ENCODE peak calls at places on chromosomes 7 and 10, in seven cellular contexts. H is mucosa of descending colon, P is dorsolateral prefrontal cortex, G is lung, O is pancreas, Q is activated B cell treated with CpG ODN at 0.5 μM for 24 hours, S is HFFc6. J is an unnamed sample.

GRCh38 chr7:55538538-55538937 is 33.8 kb downstream of the VOPP1 start:
- DNase-seq in O (no peak), H (no peak), G (no peak), S (peak), Q (no peak), P (no peak), J (peak)

GRCh38 chr10:7485267-7485601 is 74.4 kb upstream of the SFMBT2 start:
- DNase-seq in S (no peak), G (no peak), O (no peak), P (no peak), H (no peak), Q (no peak), J (no peak)

GRCh38 chr10:13839430-13839986 is 252.7 kb downstream of the PRPF18 start:
- DNase-seq in O (no peak), H (no peak), P (no peak), G (no peak), S (peak), Q (no peak), J (peak)

GRCh38 chr7:2540641-2541051 is 14.7 kb downstream of the BRAT1 start:
- DNase-seq in Q (no peak), H (no peak), O (peak), G (no peak), P (no peak), S (no peak), J (no peak)

GRCh38 chr7:45663167-45663921 is 89.2 kb downstream of the ADCY1 start:
- DNase-seq in H (peak), Q (no peak), G (peak), P (no peak), S (no peak), O (no peak), J (no peak)

GRCh38 chr7:12239821-12240220 is 28.7 kb downstream of the TMEM106B start:
- DNase-seq in P (no peak), S (no peak), O (no peak), Q (no peak), H (no peak), G (no peak), J (no peak)

GRCh38 chr10:132482090-132482489 is 55.5 kb upstream of the INPP5A start:
- DNase-seq in O (no peak), G (no peak), S (peak), Q (no peak), H (no peak), P (no peak), J (peak)

GRCh38 chr7:158321056-158321700 is 266.4 kb downstream of the PTPRN2 start:
- DNase-seq in O (no peak), H (no peak), S (no peak), Q (no peak), G (no peak), P (no peak), J (no peak)

GRCh38 chr7:8719102-8719501 is 285.7 kb downstream of the NXPH1 start:
- DNase-seq in O (no peak), H (no peak), Q (no peak), G (no peak), P (no peak), S (no peak), J (no peak)

GRCh38 chr7:102072636-102073209 is 213.9 kb upstream of the SH2B2 start:
- DNase-seq in O (no peak), Q (no peak), S (no peak), H (no peak), P (no peak), G (no peak), J (no peak)

GRCh38 chr10:29858352-29859267 is 200.8 kb downstream of the JCAD start:
- DNase-seq in G (peak), Q (no peak), H (peak), P (no peak), O (no peak), S (peak), J (no peak)

GRCh38 chr7:47303014-47303694 is 278.8 kb downstream of the TNS3 start:
- DNase-seq in S (no peak), O (no peak), Q (no peak), G (no peak), P (no peak), H (no peak), J (no peak)

GRCh38 chr7:2092279-2092678 is 140.5 kb downstream of the MAD1L1 start:
- DNase-seq in S (no peak), O (no peak), Q (no peak), G (no peak), P (no peak), H (no peak), J (no peak)

GRCh38 chr7:1300206-1300605 is 67.5 kb downstream of the UNCX start:
- DNase-seq in Q (no peak), S (no peak), H (no peak), P (no peak), G (no peak), O (peak), J (no peak)

GRCh38 chr7:130149575-130150139 is 55.5 kb downstream of the TMEM209 start:
- DNase-seq in G (peak), Q (no peak), H (peak), O (peak), S (no peak), P (no peak), J (no peak)

GRCh38 chr7:143171697-143172096 is 11.5 kb upstream of the TAS2R39 start:
- DNase-seq in G (no peak), Q (no peak), H (peak), P (no peak), S (no peak), O (no peak), J (no peak)

GRCh38 chr7:20183086-20183485 is 34.1 kb downstream of the MACC1 start:
- DNase-seq in Q (no peak), G (no peak), S (no peak), H (no peak), O (no peak), P (no peak), J (no peak)

GRCh38 chr10:110296966-110297365 is 7.8 kb downstream of the SMNDC1 start:
- DNase-seq in O (no peak), P (no peak), H (no peak), S (no peak), G (no peak), Q (no peak), J (no peak)

GRCh38 chr10:133199992-133200611 is 29.9 kb upstream of the UTF1 start:
- DNase-seq in P (no peak), G (no peak), H (no peak), Q (no peak), S (no peak), O (peak), J (no peak)

GRCh38 chr10:50552771-50553535 is 70.8 kb downstream of the SGMS1 start:
- DNase-seq in G (no peak), P (no peak), Q (no peak), O (no peak), S (peak), H (peak), J (no peak)

GRCh38 chr10:101694056-101694673 is 805 bp downstream of the FBXW4 start:
- DNase-seq in Q (peak), H (peak), G (peak), O (peak), S (no peak), P (peak), J (peak)

GRCh38 chr7:100427762-100428198 is 723 bp downstream of the ZCWPW1 start:
- DNase-seq in G (no peak), O (no peak), P (no peak), S (no peak), H (no peak), Q (no peak), J (no peak)

GRCh38 chr7:100429637-100430449 is at the start of gene MEPCE:
- DNase-seq in P (peak), Q (peak), O (peak), S (peak), G (peak), H (peak), J (peak)

GRCh38 chr7:100428967-100429636 is 529 bp upstream of the MEPCE start:
- DNase-seq in Q (peak), S (peak), O (peak), H (peak), P (peak), G (peak), J (peak)

GRCh38 chr7:100426516-100426915 is 2.0 kb downstream of the ZCWPW1 start:
- DNase-seq in G (no peak), H (no peak), S (no peak), O (no peak), P (no peak), Q (no peak), J (no peak)

DNA sequence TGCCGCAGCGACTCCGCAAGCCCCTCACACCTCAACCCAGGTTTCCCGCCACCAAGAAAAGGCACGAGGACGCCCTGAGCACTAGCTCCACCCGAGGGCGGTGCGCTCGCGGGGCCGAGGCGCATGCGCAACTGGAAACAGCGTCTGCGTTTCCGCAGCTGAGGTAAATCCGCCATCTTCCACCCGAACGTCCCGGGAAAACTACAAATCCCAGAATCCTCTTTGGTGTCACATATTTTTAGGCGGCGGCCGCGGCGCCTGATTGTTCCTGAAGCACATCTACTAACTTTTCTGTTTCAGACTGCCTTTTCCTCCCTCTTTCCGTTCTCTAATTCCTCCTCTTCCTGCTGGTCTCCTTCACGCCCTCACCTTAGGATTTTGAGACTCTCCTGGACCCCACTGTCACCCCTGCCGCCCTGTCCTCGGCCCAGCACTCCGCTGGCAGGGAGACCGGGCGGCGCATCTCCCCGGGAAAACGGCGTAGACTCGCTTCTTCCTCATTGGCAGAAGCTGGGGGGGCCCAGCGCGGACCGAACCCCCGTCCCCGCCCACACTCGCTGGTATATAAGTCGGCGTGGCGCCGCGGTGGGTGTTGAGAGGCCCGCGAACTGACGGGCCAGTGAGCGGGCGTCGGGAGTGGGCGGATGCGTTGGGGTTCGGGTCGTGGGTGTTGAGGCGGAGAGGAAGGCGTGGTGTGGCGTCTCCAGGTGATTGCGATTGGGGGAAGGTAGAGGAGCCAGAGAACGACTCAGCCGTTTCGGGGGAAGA is at the start of gene ZCWPW1:
- DNase-seq in Q (peak), S (peak), G (peak), H (peak), O (peak), P (peak), J (peak)
- TF ChIP-seq CTCF in Q (no peak), S (no peak), G (no peak), H (no peak), O (no peak), P (peak), J (no peak)

GRCh38 chr10:58712982-58713381 is 200.3 kb downstream of the BICC1 start:
- DNase-seq in H (no peak), S (no peak), P (no peak), G (no peak), O (no peak), Q (no peak), J (no peak)
- TF ChIP-seq CTCF in H (no peak), S (peak), P (no peak), G (no peak), O (no peak), Q (no peak), J (peak)

DNA sequence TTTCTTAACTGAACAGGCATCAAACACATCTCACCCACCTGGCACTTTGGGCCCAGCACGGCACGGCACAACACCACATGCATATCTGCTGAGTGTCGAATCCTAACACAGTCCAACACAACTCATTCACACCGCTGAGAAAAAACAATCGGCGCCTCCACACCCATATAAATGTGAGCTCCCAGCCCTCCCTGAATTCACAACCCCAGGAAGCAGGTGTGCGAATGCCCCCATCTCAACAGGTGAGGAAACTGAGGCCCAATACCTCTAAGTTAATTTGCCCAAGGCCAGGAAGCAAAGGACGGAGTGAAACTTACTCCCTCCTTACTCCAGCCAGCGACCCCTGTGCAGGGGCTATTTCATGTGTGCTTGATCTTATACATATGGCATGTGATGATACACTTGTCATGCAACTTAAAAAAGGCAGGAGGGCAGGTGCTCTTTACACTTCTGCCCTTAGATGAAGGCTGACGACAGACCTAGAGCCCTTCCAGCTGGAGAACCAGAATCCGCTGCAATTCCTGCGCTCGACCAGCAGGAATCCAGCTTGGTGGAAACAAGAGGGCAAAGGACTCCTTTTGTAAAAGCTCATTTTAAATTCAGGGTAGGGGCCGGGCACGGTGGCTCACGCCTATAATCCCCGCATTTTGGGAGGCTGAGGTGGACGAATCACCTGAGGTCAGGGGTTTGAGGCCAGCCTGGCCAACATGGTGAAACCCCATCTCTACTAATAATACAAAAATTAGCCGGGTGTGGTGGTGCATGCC is 116.0 kb downstream of the LARP4B start:
- DNase-seq in P (no peak), H (no peak), G (no peak), O (no peak), Q (no peak), S (no peak), J (no peak)
- TF ChIP-seq CTCF in P (no peak), H (no peak), G (no peak), O (no peak), Q (no peak), S (peak), J (peak)

DNA sequence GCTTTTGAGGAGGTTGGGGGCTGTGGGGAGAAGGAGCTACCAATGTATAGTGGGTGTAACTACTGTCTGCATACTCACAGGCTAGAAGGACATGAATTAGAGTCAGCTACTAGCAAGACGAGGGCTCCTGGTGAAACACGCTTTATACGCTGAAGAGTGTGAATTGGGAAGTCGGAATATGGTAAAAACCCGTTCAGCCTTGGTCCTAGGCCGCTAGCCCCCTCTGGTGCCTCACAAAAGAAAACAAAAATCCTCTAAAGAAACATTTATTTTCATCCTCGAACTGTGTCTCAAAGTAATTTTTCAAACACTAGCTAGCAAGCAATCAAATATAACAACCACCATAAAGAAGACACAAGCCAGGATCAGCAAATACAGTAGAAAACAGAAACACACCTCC is 338.1 kb upstream of the SEMA3C start:
- DNase-seq in P (no peak), O (no peak), Q (no peak), G (no peak), S (no peak), H (no peak), J (no peak)
- TF ChIP-seq CTCF in P (no peak), O (peak), Q (no peak), G (peak), S (peak), H (no peak), J (peak)

GRCh38 chr10:123582084-123582989 is 83.8 kb upstream of the GPR26 start:
- DNase-seq in P (peak), Q (peak), G (peak), S (peak), H (peak), O (peak), J (peak)
- TF ChIP-seq CTCF in P (peak), Q (peak), G (peak), S (peak), H (peak), O (peak), J (peak)

GRCh38 chr10:118626953-118627352 is 31.5 kb upstream of the PRLHR start:
- DNase-seq in G (no peak), P (no peak), S (no peak), Q (no peak), H (no peak), O (no peak), J (no peak)
- TF ChIP-seq CTCF in G (no peak), P (no peak), S (peak), Q (no peak), H (no peak), O (no peak), J (no peak)

J was measured in astrocyte of the cerebellum.